ENCODE peak calls at places on chromosomes 1 and 21, in six cellular contexts. One of them, this sample, is unnamed.

GRCh38 chr1:10755977-10756521 is 40.4 kb downstream of the CASZ1 start:
- DNase-seq in IMR-90: no peak
- DNase-seq in H1: no peak
- DNase-seq in H9: peak
- DNase-seq in neuronal stem cell: no peak
- DNase-seq in mesenchymal stem cell: no peak
- DNase-seq in this sample: no peak

GRCh38 chr1:241828576-241828975 is 19.4 kb upstream of the EXO1 start:
- DNase-seq in mesenchymal stem cell: no peak
- DNase-seq in H1: no peak
- DNase-seq in H9: no peak
- DNase-seq in neuronal stem cell: no peak
- DNase-seq in IMR-90: peak
- DNase-seq in this sample: peak

GRCh38 chr1:153752561-153753195 is 22.5 kb upstream of the SLC27A3 start:
- DNase-seq in neuronal stem cell: no peak
- DNase-seq in mesenchymal stem cell: peak
- DNase-seq in H1: no peak
- DNase-seq in IMR-90: peak
- DNase-seq in H9: no peak
- DNase-seq in this sample: no peak

GRCh38 chr1:94247146-94248094 is 10.0 kb upstream of the ARHGAP29 start:
- DNase-seq in H1: no peak
- DNase-seq in H9: peak
- DNase-seq in IMR-90: peak
- DNase-seq in mesenchymal stem cell: peak
- DNase-seq in neuronal stem cell: peak
- DNase-seq in this sample: peak

GRCh38 chr1:52551476-52552235 is 1.2 kb downstream of the TUT4 start:
- DNase-seq in H9: no peak
- DNase-seq in neuronal stem cell: peak
- DNase-seq in mesenchymal stem cell: peak
- DNase-seq in IMR-90: peak
- DNase-seq in H1: no peak
- DNase-seq in this sample: peak

GRCh38 chr1:197924516-197925123 is 7.4 kb downstream of the LHX9 start:
- DNase-seq in neuronal stem cell: peak
- DNase-seq in mesenchymal stem cell: peak
- DNase-seq in H1: no peak
- DNase-seq in IMR-90: peak
- DNase-seq in H9: no peak
- DNase-seq in this sample: peak

GRCh38 chr1:67614511-67614934 is 70.5 kb upstream of the GADD45A start:
- DNase-seq in H9: no peak
- DNase-seq in neuronal stem cell: no peak
- DNase-seq in H1: no peak
- DNase-seq in mesenchymal stem cell: peak
- DNase-seq in IMR-90: peak
- DNase-seq in this sample: no peak

GRCh38 chr1:178960781-178961180 is 64.9 kb upstream of the FAM20B start:
- DNase-seq in mesenchymal stem cell: no peak
- DNase-seq in neuronal stem cell: no peak
- DNase-seq in IMR-90: no peak
- DNase-seq in H1: no peak
- DNase-seq in H9: no peak
- DNase-seq in this sample: no peak

GRCh38 chr1:14822493-14822892 is 224.0 kb downstream of the KAZN start:
- DNase-seq in IMR-90: no peak
- DNase-seq in H9: no peak
- DNase-seq in neuronal stem cell: no peak
- DNase-seq in H1: no peak
- DNase-seq in mesenchymal stem cell: no peak
- DNase-seq in this sample: peak

GRCh38 chr1:83559090-83559489 is 439.8 kb downstream of the TTLL7 start:
- DNase-seq in neuronal stem cell: no peak
- DNase-seq in IMR-90: no peak
- DNase-seq in H9: no peak
- DNase-seq in H1: no peak
- DNase-seq in mesenchymal stem cell: no peak
- DNase-seq in this sample: no peak

GRCh38 chr1:240797050-240797449 is 185.1 kb upstream of the GREM2 start:
- DNase-seq in IMR-90: peak
- DNase-seq in mesenchymal stem cell: no peak
- DNase-seq in neuronal stem cell: no peak
- DNase-seq in H1: no peak
- DNase-seq in H9: no peak
- DNase-seq in this sample: peak

GRCh38 chr1:201937624-201938212 is 8.6 kb downstream of the LMOD1 start:
- DNase-seq in H1: no peak
- DNase-seq in mesenchymal stem cell: peak
- DNase-seq in H9: no peak
- DNase-seq in neuronal stem cell: no peak
- DNase-seq in IMR-90: peak
- DNase-seq in this sample: no peak

GRCh38 chr1:245008761-245009160 is 144.4 kb upstream of the HNRNPU start:
- DNase-seq in H1: no peak
- DNase-seq in H9: no peak
- DNase-seq in mesenchymal stem cell: no peak
- DNase-seq in IMR-90: no peak
- DNase-seq in neuronal stem cell: no peak
- DNase-seq in this sample: peak

GRCh38 chr1:67558449-67559193 is 126.4 kb upstream of the GADD45A start:
- DNase-seq in mesenchymal stem cell: no peak
- DNase-seq in H1: no peak
- DNase-seq in H9: no peak
- DNase-seq in neuronal stem cell: no peak
- DNase-seq in IMR-90: no peak
- DNase-seq in this sample: no peak

GRCh38 chr1:49340576-49340975 is 563.9 kb upstream of the BEND5 start:
- DNase-seq in IMR-90: no peak
- DNase-seq in neuronal stem cell: no peak
- DNase-seq in H9: no peak
- DNase-seq in H1: no peak
- DNase-seq in mesenchymal stem cell: no peak
- DNase-seq in this sample: peak

GRCh38 chr1:155983191-155984023 is 5.1 kb upstream of the ARHGEF2 start:
- DNase-seq in H9: peak
- DNase-seq in neuronal stem cell: no peak
- DNase-seq in H1: no peak
- DNase-seq in IMR-90: peak
- DNase-seq in mesenchymal stem cell: peak
- DNase-seq in this sample: no peak

GRCh38 chr1:147080013-147080661 is 92.1 kb downstream of the PRKAB2 start:
- DNase-seq in H1: no peak
- DNase-seq in mesenchymal stem cell: no peak
- DNase-seq in IMR-90: no peak
- DNase-seq in neuronal stem cell: no peak
- DNase-seq in H9: no peak
- DNase-seq in this sample: no peak

GRCh38 chr1:113860891-113861290 is 10.6 kb downstream of the PTPN22 start:
- DNase-seq in H9: no peak
- DNase-seq in mesenchymal stem cell: peak
- DNase-seq in IMR-90: peak
- DNase-seq in neuronal stem cell: no peak
- DNase-seq in H1: no peak
- DNase-seq in this sample: no peak

GRCh38 chr1:14968251-14968812 is 185.2 kb upstream of the TMEM51 start:
- DNase-seq in mesenchymal stem cell: peak
- DNase-seq in neuronal stem cell: no peak
- DNase-seq in IMR-90: peak
- DNase-seq in H1: no peak
- DNase-seq in H9: no peak
- DNase-seq in this sample: peak

GRCh38 chr1:245549981-245550701 is 395.4 kb downstream of the KIF26B start:
- DNase-seq in IMR-90: no peak
- DNase-seq in neuronal stem cell: no peak
- DNase-seq in mesenchymal stem cell: no peak
- DNase-seq in H1: no peak
- DNase-seq in H9: peak
- DNase-seq in this sample: no peak

GRCh38 chr1:8813991-8814390 is 3.4 kb downstream of the RERE start:
- DNase-seq in IMR-90: peak
- DNase-seq in H9: no peak
- DNase-seq in mesenchymal stem cell: peak
- DNase-seq in neuronal stem cell: no peak
- DNase-seq in H1: no peak
- DNase-seq in this sample: no peak

GRCh38 chr1:102500795-102501194 is 504.1 kb upstream of the OLFM3 start:
- DNase-seq in H1: no peak
- DNase-seq in IMR-90: no peak
- DNase-seq in neuronal stem cell: no peak
- DNase-seq in mesenchymal stem cell: no peak
- DNase-seq in H9: no peak
- DNase-seq in this sample: no peak

GRCh38 chr1:231160851-231161710 is 777 bp upstream of the TRIM67 start:
- DNase-seq in IMR-90: no peak
- DNase-seq in H1: no peak
- DNase-seq in neuronal stem cell: no peak
- DNase-seq in H9: no peak
- DNase-seq in mesenchymal stem cell: no peak
- DNase-seq in this sample: no peak

GRCh38 chr1:143698016-143698415 is 273.8 kb downstream of the FAM72C start:
- DNase-seq in H1: peak
- DNase-seq in neuronal stem cell: peak
- DNase-seq in mesenchymal stem cell: no peak
- DNase-seq in H9: no peak
- DNase-seq in IMR-90: no peak
- DNase-seq in this sample: peak

GRCh38 chr1:24908591-24909259 is 21.4 kb downstream of the RUNX3 start:
- DNase-seq in neuronal stem cell: no peak
- DNase-seq in H1: no peak
- DNase-seq in IMR-90: no peak
- DNase-seq in H9: no peak
- DNase-seq in mesenchymal stem cell: no peak
- DNase-seq in this sample: no peak

GRCh38 chr1:196400478-196401453 is 207.5 kb downstream of the KCNT2 start:
- DNase-seq in mesenchymal stem cell: peak
- DNase-seq in H9: no peak
- DNase-seq in H1: no peak
- DNase-seq in neuronal stem cell: no peak
- DNase-seq in IMR-90: peak
- DNase-seq in this sample: no peak

GRCh38 chr21:42024261-42024877 is 14.2 kb upstream of the ZBTB21 start:
- DNase-seq in H9: no peak
- DNase-seq in H1: no peak
- DNase-seq in neuronal stem cell: no peak
- DNase-seq in mesenchymal stem cell: no peak
- DNase-seq in IMR-90: no peak
- DNase-seq in this sample: no peak

GRCh38 chr1:5509664-5510452 is 482.4 kb downstream of the NPHP4 start:
- DNase-seq in H9: peak
- DNase-seq in neuronal stem cell: peak
- DNase-seq in H1: peak
- DNase-seq in IMR-90: peak
- DNase-seq in mesenchymal stem cell: peak
- DNase-seq in this sample: peak

GRCh38 chr1:191641420-191642215 is 516.6 kb upstream of the RGS18 start:
- DNase-seq in neuronal stem cell: no peak
- DNase-seq in H9: no peak
- DNase-seq in H1: no peak
- DNase-seq in IMR-90: peak
- DNase-seq in mesenchymal stem cell: no peak
- DNase-seq in this sample: no peak

GRCh38 chr1:33918368-33918767 is 54.5 kb downstream of the HMGB4 start:
- DNase-seq in neuronal stem cell: no peak
- DNase-seq in IMR-90: peak
- DNase-seq in mesenchymal stem cell: peak
- DNase-seq in H9: no peak
- DNase-seq in H1: no peak
- DNase-seq in this sample: peak

GRCh38 chr1:204181116-204181515 is 15.0 kb upstream of the REN start:
- DNase-seq in mesenchymal stem cell: no peak
- DNase-seq in neuronal stem cell: no peak
- DNase-seq in IMR-90: no peak
- DNase-seq in H1: no peak
- DNase-seq in H9: no peak
- DNase-seq in this sample: no peak
- H3K4ac ChIP-seq in mesenchymal stem cell: no peak
- H3K4ac ChIP-seq in neuronal stem cell: no peak
- H3K4ac ChIP-seq in IMR-90: no peak
- H3K4ac ChIP-seq in H1: no peak
- H3K4ac ChIP-seq in H9: no peak
- H3K4ac ChIP-seq in this sample: no peak

GRCh38 chr1:79714664-79715063 is 708.1 kb upstream of the ADGRL4 start:
- DNase-seq in mesenchymal stem cell: no peak
- DNase-seq in neuronal stem cell: no peak
- DNase-seq in H9: no peak
- DNase-seq in IMR-90: no peak
- DNase-seq in H1: no peak
- DNase-seq in this sample: no peak
- H3K14ac ChIP-seq in mesenchymal stem cell: no peak
- H3K14ac ChIP-seq in neuronal stem cell: no peak
- H3K14ac ChIP-seq in H9: no peak
- H3K14ac ChIP-seq in IMR-90: no peak
- H3K14ac ChIP-seq in H1: no peak
- H3K14ac ChIP-seq in this sample: no peak

DNA sequence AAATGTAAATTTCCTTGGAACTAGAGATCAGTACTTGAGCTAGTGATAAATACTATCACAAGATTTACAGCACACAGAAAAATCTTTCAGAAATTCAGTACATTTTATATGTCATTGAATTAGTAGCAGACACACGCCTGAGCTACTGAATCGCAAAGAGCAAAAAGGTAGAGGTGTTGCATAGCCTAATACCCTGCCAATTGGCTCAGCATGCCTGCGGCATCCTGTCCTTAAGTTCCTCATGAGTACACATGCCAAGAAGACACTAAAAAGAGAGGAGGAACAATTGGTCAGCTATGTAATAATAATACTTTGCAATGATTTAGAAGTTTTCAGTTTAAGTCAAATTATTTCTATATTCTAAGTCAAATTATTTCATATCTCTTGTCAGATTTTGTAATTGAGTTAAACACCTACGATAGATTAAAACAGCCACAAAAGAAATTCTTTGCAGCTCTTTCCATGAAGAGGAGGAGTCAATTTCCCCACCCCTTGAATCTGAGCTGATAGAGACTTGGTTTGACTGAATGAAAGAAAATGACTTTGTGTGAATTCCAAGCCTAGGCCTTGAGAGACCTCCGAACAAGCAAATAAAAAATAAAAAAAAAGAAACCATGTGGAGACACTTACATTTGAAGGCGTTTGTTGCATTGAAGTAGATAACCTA is 36.2 kb upstream of the PKN2 start:
- DNase-seq in mesenchymal stem cell: no peak
- DNase-seq in neuronal stem cell: no peak
- DNase-seq in IMR-90: no peak
- DNase-seq in H9: no peak
- DNase-seq in H1: no peak
- DNase-seq in this sample: no peak
- H3K4ac ChIP-seq in mesenchymal stem cell: no peak
- H3K4ac ChIP-seq in neuronal stem cell: no peak
- H3K4ac ChIP-seq in IMR-90: no peak
- H3K4ac ChIP-seq in H9: no peak
- H3K4ac ChIP-seq in H1: no peak
- H3K4ac ChIP-seq in this sample: no peak

DNA sequence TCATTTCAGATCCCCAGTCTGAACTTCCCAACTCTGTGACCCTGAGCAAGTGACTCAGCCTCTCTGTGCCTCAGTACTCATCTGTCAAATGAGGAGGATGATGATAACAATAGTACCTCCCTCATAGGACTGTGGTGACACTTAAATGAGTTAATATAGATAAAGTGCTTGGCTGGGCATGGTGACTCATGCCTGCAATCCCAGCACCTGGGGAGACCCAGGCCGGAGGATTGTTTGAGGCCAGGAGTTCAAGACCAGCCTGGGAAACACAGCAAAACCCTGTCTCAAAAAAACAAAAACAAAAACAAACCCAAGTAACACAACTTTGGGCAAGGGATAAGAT is 4.8 kb upstream of the ECE1 start:
- DNase-seq in H1: no peak
- DNase-seq in mesenchymal stem cell: peak
- DNase-seq in IMR-90: peak
- DNase-seq in H9: no peak
- DNase-seq in neuronal stem cell: no peak
- DNase-seq in this sample: no peak
- H3K14ac ChIP-seq in H1: no peak
- H3K14ac ChIP-seq in mesenchymal stem cell: no peak
- H3K14ac ChIP-seq in IMR-90: no peak
- H3K14ac ChIP-seq in H9: no peak
- H3K14ac ChIP-seq in neuronal stem cell: no peak
- H3K14ac ChIP-seq in this sample: no peak